ENCODE peak calls at places on chromosome 2, in six cellular contexts. Q is activated CD4-positive, alpha-beta T cell treated with anti-CD3 and anti-CD28 coated beads for 36 hours; V is breast epithelium; B is stimulated activated naive CD4-positive, alpha-beta T cell; H is MCF 10A; A is DMS79 treated with DMSO at 0.1 percent for 48 hours. W is an unnamed sample.

GRCh38 chr2:101309211-101309700 is 755 bp upstream of the RNF149 start:
- DNase-seq in Q (no peak), V (no peak), B (no peak), H (no peak), A (no peak), W (no peak)

GRCh38 chr2:241635756-241636155 is 1.2 kb downstream of the THAP4 start:
- DNase-seq in Q (no peak), V (no peak), B (no peak), H (peak; percentile 20), A (no peak), W (no peak)

GRCh38 chr2:44392338-44392943 is 30.7 kb downstream of the CAMKMT start:
- DNase-seq in Q (peak; percentile 69), V (no peak), B (peak; percentile 32), H (peak; percentile 67), A (peak; percentile 36), W (peak; percentile 23)

GRCh38 chr2:193966590-193966989 is 1690.4 kb upstream of the SLC39A10 start:
- DNase-seq in Q (no peak), V (no peak), B (no peak), H (peak; percentile 79), A (no peak), W (no peak)

GRCh38 chr2:205119141-205119540 is 563.2 kb upstream of the NRP2 start:
- DNase-seq in Q (no peak), V (no peak), B (no peak), H (no peak), A (no peak), W (no peak)

GRCh38 chr2:235827585-235827992 is 333.7 kb downstream of the AGAP1 start:
- DNase-seq in Q (no peak), V (no peak), B (no peak), H (peak; percentile 58), A (no peak), W (no peak)

GRCh38 chr2:149894760-149895159 is 307.2 kb upstream of the MMADHC start:
- DNase-seq in Q (no peak), V (no peak), B (no peak), H (no peak), A (no peak), W (no peak)

GRCh38 chr2:109481196-109481555 is 132.6 kb downstream of the SEPTIN10 start:
- DNase-seq in Q (no peak), V (peak; percentile 29), B (no peak), H (no peak), A (peak; percentile 27), W (no peak)

GRCh38 chr2:102764083-102764482 is 2.3 kb downstream of the TMEM182 start:
- DNase-seq in Q (no peak), V (no peak), B (no peak), H (peak; percentile 0), A (no peak), W (no peak)

GRCh38 chr2:66113988-66114625 is 320.8 kb upstream of the MEIS1 start:
- DNase-seq in Q (no peak), V (no peak), B (no peak), H (no peak), A (no peak), W (no peak)

GRCh38 chr2:43333656-43334144 is 107.3 kb upstream of the ZFP36L2 start:
- DNase-seq in Q (no peak), V (no peak), B (no peak), H (peak; percentile 42), A (no peak), W (no peak)

W was measured in stimulated activated naive CD8-positive, alpha-beta T cell treated with anti-CD3 and anti-CD28 coated beads, Interleukin-15, amount 100 ng/mL, for 72 hours.